ENCODE peak calls at places on chromosomes 3 and 15, in four cellular contexts. X is H1, G is GM12878, Q is SK-N-SH. A is an unnamed sample.
A peak's percentile ranks its signal among the peaks of the same experiment; 100 is the strongest.

GRCh38 chr15:28080386-28080785 is 18.7 kb downstream of the OCA2 start:
- DNase-seq in Q (no peak), G (no peak), X (no peak), A (no peak)

GRCh38 chr3:197209366-197210260 is 88.8 kb downstream of the DLG1 start:
- DNase-seq in G (no peak), Q (no peak), X (no peak), A (no peak)

GRCh38 chr3:142886938-142887337 is 1.9 kb downstream of the PCOLCE2 start:
- DNase-seq in G (no peak), Q (no peak), X (no peak), A (no peak)

GRCh38 chr15:65059931-65060596 is 7.7 kb downstream of the RASL12 start:
- DNase-seq in Q (no peak), X (no peak), G (no peak), A (no peak)

GRCh38 chr15:88543065-88543776 is 3.3 kb downstream of the DET1 start:
- DNase-seq in X (no peak), G (no peak), Q (no peak), A (no peak)

GRCh38 chr3:16803019-16803418 is 81.7 kb upstream of the PLCL2 start:
- DNase-seq in G (no peak), X (no peak), Q (no peak), A (no peak)

GRCh38 chr3:139772539-139773500 is 95.0 kb upstream of the NMNAT3 start:
- DNase-seq in Q (no peak), G (no peak), X (no peak), A (no peak)

GRCh38 chr3:31009881-31010280 is 115.4 kb upstream of the GADL1 start:
- DNase-seq in X (no peak), Q (no peak), G (no peak), A (no peak)

GRCh38 chr3:164387236-164387635 is 691.1 kb downstream of the SI start:
- DNase-seq in G (no peak), Q (no peak), X (no peak), A (no peak)

GRCh38 chr15:78907577-78907976 is 34.9 kb downstream of the MORF4L1 start:
- DNase-seq in Q (peak; percentile 62), X (no peak), G (no peak), A (no peak)

GRCh38 chr15:63458794-63459395 is 45.5 kb upstream of the USP3 start:
- DNase-seq in X (no peak), Q (no peak), G (no peak), A (no peak)

GRCh38 chr3:65828706-65829105 is 210.0 kb downstream of the MAGI1 start:
- DNase-seq in X (no peak), Q (no peak), G (no peak), A (no peak)

GRCh38 chr3:169240786-169241486 is 422.6 kb downstream of the MECOM start:
- DNase-seq in X (no peak), G (no peak), Q (no peak), A (no peak)

GRCh38 chr15:78620021-78620838 is 566 bp downstream of the CHRNA3 start:
- DNase-seq in X (peak; percentile 36), G (no peak), Q (peak; percentile 86), A (no peak)

GRCh38 chr3:27888562-27888961 is 166.4 kb upstream of the EOMES start:
- DNase-seq in G (no peak), X (no peak), Q (no peak), A (no peak)

GRCh38 chr3:105513042-105513441 is 146.3 kb downstream of the ALCAM start:
- DNase-seq in Q (no peak), X (no peak), G (no peak), A (no peak)
- TF ChIP-seq GABPA in Q (no peak), X (no peak), G (no peak), A (no peak)

DNA sequence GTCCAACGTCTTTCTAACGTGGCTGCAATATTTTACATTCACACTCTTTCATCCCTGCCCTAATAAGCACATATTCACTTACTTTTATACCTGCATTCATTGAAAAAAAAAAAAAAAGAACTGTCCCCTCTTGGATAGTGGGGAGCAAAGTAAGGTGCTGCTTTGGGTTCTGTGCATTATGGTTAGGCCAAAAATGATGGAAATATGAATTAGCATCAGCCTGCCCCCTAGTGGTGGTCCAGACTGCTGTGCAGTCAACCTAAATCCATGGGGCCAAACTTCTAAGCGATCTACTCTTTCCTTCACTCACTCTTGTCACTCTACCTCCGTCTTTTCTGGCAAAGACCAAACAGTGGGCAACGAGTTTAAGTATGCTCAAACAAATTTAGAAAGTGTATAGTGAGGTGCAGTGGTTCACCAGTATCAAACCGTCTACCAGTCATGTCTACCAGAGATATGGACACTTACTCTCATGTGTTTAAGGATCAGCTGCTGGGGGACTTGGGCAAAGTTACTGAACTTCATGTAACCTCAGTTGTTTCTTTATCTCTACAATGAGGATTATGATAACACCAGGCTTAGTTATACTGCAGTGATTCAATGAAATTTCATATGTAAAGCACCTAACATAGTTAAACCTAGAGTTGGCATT is 61.5 kb upstream of the GRM7 start:
- DNase-seq in X (no peak), Q (peak; percentile 24), G (no peak), A (peak; percentile 12)
- TF ChIP-seq GABPA in X (no peak), Q (no peak), G (no peak), A (no peak)

GRCh38 chr3:193708270-193708669 is 115.3 kb downstream of the OPA1 start:
- DNase-seq in X (no peak), Q (no peak), G (no peak), A (no peak)

GRCh38 chr3:193701896-193702644 is 109.1 kb downstream of the OPA1 start:
- DNase-seq in Q (no peak), X (no peak), G (peak; percentile 62), A (no peak)

GRCh38 chr3:193704431-193704830 is 111.4 kb downstream of the OPA1 start:
- DNase-seq in Q (no peak), G (no peak), X (no peak), A (no peak)

DNA sequence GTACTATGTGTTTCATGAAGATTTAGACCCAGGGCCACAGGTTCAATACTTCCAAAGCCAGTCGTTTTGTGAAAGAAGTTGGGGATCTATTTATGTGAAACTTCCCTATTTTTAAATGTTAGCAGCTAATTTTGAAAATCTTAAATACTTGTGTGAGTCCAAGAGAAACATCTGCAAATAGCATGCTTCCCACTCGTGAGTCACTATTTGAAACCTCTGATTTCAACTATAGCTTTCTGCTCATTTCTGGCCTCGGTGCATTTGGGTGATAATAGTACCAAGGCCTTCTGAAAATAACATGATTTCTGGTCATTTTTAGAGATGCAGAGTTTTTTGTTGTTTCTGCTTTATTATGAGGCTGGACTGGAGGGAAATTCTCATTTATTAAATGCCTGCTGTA is 110.0 kb downstream of the OPA1 start:
- DNase-seq in Q (no peak), X (no peak), G (no peak), A (no peak)
- TF ChIP-seq GABPA in Q (no peak), X (no peak), G (no peak), A (no peak)

DNA sequence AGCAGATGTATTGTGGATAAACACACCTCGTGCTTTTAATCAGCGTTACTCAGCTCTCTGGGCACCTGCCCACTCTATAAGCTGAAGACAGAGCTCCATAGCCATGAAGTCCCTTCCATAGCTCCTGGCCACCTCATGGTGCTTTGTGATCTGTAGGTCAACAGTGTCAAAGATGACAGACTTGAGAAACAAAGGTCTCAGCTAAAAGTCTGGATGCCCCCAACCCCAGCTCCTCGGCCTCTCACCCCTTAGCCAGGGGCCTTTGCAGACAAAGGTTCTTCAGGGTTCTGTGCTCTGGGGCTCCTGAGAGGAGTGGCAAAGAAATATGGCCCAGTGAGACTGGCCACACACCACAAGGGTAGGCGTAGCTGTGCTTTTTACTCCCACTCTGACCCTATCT is 168.6 kb downstream of the KLF13 start:
- DNase-seq in G (no peak), Q (no peak), X (no peak), A (no peak)
- TF ChIP-seq GABPA in G (no peak), Q (no peak), X (no peak), A (no peak)

GRCh38 chr3:188594137-188594536 is 440.2 kb downstream of the LPP start:
- DNase-seq in G (no peak), X (no peak), Q (no peak), A (no peak)
- TF ChIP-seq GABPA in G (no peak), X (no peak), Q (no peak), A (no peak)

DNA sequence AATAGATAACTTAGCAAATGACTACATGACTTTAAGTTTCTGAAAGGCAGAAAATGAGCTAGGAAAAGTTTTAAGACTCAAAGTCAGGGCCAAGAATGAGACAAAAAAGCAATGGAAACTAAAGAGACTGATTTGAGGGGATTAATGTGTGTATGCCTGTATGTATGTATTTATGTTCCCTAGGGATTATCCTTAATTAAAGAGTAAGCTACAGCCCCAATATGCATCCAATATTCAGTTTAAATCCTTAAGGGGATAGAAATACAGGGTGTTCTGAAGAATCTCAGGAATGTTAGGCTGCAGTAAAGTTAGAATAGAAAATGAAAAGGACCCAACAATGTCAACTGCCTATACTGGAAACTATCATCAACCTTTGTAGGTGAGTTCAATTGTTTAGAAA is 285.1 kb upstream of the MME start:
- DNase-seq in G (no peak), Q (no peak), X (no peak), A (no peak)
- TF ChIP-seq GABPA in G (no peak), Q (no peak), X (no peak), A (no peak)

GRCh38 chr15:70493787-70494514 is 269.4 kb downstream of the UACA start:
- DNase-seq in G (no peak), X (no peak), Q (no peak), A (no peak)
- TF ChIP-seq GABPA in G (no peak), X (no peak), Q (no peak), A (no peak)

GRCh38 chr3:151708868-151709267 is 24.9 kb upstream of the AADACL2 start:
- DNase-seq in G (no peak), Q (no peak), X (no peak), A (no peak)

GRCh38 chr3:151709847-151710246 is 23.9 kb upstream of the AADACL2 start:
- DNase-seq in G (no peak), X (no peak), Q (no peak), A (no peak)

DNA sequence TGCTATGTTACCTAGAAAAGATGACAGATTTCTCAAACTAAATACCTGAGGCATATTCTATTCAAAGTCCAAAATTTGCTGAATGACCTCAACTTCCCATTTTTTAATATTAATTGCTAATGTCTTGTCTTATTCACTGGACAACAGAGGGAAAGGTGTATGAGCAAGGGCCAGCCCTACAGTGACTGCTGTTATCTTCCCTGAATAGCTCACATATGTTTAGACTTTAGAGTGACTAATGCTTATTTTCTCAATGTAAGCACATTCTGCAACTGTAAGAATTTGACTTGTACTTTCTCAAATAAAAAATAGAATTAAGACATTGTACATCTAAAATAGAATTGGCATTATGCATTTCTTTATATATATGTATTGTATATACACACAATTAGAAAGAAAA is 26.5 kb upstream of the AADACL2 start:
- DNase-seq in X (no peak), Q (no peak), G (no peak), A (no peak)
- TF ChIP-seq GABPA in X (no peak), Q (no peak), G (no peak), A (no peak)

GRCh38 chr3:109098245-109098644 is 19.7 kb downstream of the MORC1 start:
- DNase-seq in G (no peak), X (no peak), Q (no peak), A (peak; percentile 6)
- TF ChIP-seq GABPA in G (no peak), X (no peak), Q (no peak), A (no peak)